ENCODE peak calls at places on chromosomes 3 and 15, in four cellular contexts. V is tibial nerve, L is uterus, T is stomach. J is an unnamed sample.

GRCh38 chr3:18098960-18099587 is 326.1 kb downstream of the SATB1 start:
- DNase-seq in V (no peak), T (no peak), L (no peak), J (no peak)

GRCh38 chr3:188664795-188665194 is 507.0 kb upstream of the TPRG1 start:
- DNase-seq in V (no peak), T (no peak), L (no peak), J (no peak)

GRCh38 chr3:55639886-55640765 is 153.0 kb upstream of the WNT5A start:
- DNase-seq in L (no peak), V (no peak), T (no peak), J (no peak)

GRCh38 chr3:3129579-3129978 is 2.8 kb downstream of the TRNT1 start:
- DNase-seq in T (no peak), L (no peak), V (no peak), J (no peak)

GRCh38 chr3:16807981-16808380 is 76.8 kb upstream of the PLCL2 start:
- DNase-seq in L (no peak), T (no peak), V (no peak), J (no peak)

GRCh38 chr3:42007785-42008184 is 45.9 kb upstream of the ULK4 start:
- DNase-seq in L (no peak), V (no peak), T (no peak), J (no peak)

GRCh38 chr3:77513541-77513940 is 473.6 kb downstream of the ROBO2 start:
- DNase-seq in V (no peak), L (no peak), T (no peak), J (no peak)

GRCh38 chr3:116444819-116445290 is 432 bp downstream of the LSAMP start:
- DNase-seq in L (no peak), V (no peak), T (no peak), J (no peak)

GRCh38 chr3:32181370-32181769 is 57.1 kb upstream of the CMTM8 start:
- DNase-seq in L (no peak), V (no peak), T (no peak), J (no peak)

GRCh38 chr3:63961891-63962290 is 49.7 kb upstream of the SCAANT1 start:
- DNase-seq in L (no peak), T (no peak), V (no peak), J (no peak)

GRCh38 chr15:41020829-41021228 is 67.6 kb downstream of the CHAC1 start:
- DNase-seq in V (no peak), T (no peak), L (no peak), J (no peak)

GRCh38 chr3:42732196-42732828 is 29.7 kb upstream of the HHATL start:
- DNase-seq in T (no peak), L (no peak), V (no peak), J (peak)

GRCh38 chr3:40302784-40303183 is 6.7 kb upstream of the EIF1B start:
- DNase-seq in V (no peak), L (no peak), T (no peak), J (no peak)

GRCh38 chr3:171054921-171055320 is 28.4 kb upstream of the SLC2A2 start:
- DNase-seq in L (no peak), V (no peak), T (no peak), J (no peak)

GRCh38 chr15:64099379-64099778 is 3.6 kb downstream of the SNX1 start:
- DNase-seq in L (no peak), V (no peak), T (no peak), J (no peak)

GRCh38 chr15:37101634-37102314 is 1.4 kb upstream of the MEIS2 start:
- DNase-seq in T (peak), V (no peak), L (peak), J (peak)

GRCh38 chr15:74265046-74265639 is 29.0 kb downstream of the CCDC33 start:
- DNase-seq in L (no peak), V (no peak), T (no peak), J (no peak)

GRCh38 chr15:56532766-56533455 is 68.0 kb upstream of the MNS1 start:
- DNase-seq in T (no peak), L (no peak), V (no peak), J (no peak)

GRCh38 chr3:102225407-102226132 is 209.2 kb upstream of the ZPLD1 start:
- DNase-seq in V (no peak), L (peak), T (no peak), J (no peak)

GRCh38 chr15:72319360-72319984 is 485 bp downstream of the CELF6 start:
- DNase-seq in V (no peak), T (peak), L (peak), J (no peak)

GRCh38 chr3:175818811-175819464 is 959.8 kb downstream of the NAALADL2 start:
- DNase-seq in V (no peak), L (no peak), T (no peak), J (no peak)

GRCh38 chr15:56813995-56814394 is 80.7 kb upstream of the ZNF280D start:
- DNase-seq in V (no peak), T (no peak), L (no peak), J (no peak)

GRCh38 chr3:110227987-110228386 is 843.6 kb upstream of the NECTIN3 start:
- DNase-seq in L (no peak), V (no peak), T (no peak), J (no peak)

GRCh38 chr3:67561995-67562394 is 92.4 kb downstream of the SUCLG2 start:
- DNase-seq in V (no peak), L (no peak), T (no peak), J (no peak)

DNA sequence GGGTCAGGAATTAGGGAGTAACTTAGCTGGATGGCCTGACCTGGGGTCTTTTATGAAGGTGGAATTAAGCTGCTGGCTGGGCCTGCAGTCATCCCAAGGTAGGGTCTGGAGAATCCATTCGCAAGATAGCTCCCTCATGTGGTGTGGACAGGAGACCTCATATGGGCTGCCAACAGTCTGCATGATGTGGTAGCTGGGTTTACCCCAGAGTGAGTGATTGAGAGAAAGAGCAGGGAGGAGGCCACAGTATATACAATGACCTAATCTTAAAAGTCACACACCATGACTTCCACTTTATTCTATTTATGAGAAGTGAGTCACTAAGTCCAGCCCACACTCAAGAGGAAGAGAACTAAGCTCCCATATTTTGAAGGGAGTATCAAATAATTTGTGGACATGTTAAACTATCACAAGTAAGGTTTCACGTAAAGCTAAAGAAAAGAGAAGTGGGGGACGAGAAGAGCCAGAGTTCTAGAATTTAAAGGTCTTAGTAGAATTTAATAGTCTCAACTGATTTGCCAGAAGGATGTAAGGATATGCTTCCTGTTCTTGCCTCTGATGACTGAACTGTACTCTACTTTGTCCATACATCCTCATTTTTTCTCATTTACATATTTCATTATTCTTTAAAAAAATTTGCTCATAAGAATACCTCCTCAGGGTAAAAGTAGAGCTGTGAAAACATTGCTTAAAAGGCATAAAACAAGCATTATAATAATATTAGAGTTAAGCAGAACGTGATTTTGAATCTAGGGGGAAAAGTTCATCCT is 184.4 kb downstream of the PEX5L start:
- DNase-seq in L (no peak), T (no peak), V (no peak), J (no peak)
- TF ChIP-seq CTCF in L (no peak), T (no peak), V (no peak), J (no peak)

GRCh38 chr3:122745365-122746021 is 48.1 kb downstream of the HSPBAP1 start:
- DNase-seq in T (no peak), V (no peak), L (no peak), J (no peak)
- H3K27ac ChIP-seq in T (no peak), V (no peak), L (no peak), J (no peak)

DNA sequence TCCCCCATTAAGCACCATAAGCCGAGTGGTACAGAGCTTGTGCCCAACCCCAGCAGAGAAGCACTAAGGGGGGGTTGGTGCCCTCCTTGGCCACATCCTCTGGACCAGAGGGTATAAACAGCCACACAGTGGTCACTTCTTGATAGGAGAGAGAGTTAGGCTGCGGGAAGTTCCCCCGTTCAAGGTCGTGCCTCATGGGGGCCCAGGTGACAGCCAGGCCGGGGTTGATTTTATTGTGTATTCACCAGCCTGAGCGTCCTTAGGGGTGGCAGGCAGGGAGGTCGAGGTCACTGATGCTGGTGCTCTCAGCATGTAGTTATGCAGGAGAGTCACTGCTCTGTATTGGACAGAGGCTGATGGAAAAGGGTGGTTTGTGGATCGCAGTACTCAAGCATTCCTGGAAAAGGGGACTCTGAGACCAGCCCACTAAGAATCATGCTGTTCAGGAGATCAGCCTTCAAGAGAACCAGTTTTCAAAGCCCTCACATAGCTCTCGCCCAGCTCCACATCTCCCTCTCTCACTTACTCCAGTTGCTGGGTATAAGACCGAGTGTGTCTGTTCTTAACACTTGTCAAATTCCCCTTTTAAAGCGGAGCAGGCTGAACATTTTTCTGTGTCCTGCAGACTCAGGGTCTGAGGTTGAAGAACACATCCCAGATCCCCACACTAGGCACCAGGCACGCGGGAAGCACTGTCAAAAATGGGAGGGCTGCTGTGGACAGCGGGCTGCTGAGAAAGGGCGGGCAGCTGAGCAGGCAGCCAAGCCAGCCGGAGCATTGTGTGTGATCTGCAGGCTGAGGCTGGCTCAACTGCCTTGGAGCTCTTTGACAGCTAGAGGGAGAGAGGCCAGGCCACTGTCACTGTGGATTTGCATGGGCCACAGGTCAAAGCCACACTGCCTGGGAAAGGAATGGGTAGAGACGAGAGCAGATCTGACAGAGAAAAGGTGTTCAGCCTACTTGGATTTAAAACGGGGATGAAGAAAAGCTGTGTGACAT is 279.3 kb upstream of the LRRFIP2 start:
- DNase-seq in V (peak), L (peak), T (peak), J (peak)
- TF ChIP-seq CTCF in V (peak), L (peak), T (no peak), J (no peak)

DNA sequence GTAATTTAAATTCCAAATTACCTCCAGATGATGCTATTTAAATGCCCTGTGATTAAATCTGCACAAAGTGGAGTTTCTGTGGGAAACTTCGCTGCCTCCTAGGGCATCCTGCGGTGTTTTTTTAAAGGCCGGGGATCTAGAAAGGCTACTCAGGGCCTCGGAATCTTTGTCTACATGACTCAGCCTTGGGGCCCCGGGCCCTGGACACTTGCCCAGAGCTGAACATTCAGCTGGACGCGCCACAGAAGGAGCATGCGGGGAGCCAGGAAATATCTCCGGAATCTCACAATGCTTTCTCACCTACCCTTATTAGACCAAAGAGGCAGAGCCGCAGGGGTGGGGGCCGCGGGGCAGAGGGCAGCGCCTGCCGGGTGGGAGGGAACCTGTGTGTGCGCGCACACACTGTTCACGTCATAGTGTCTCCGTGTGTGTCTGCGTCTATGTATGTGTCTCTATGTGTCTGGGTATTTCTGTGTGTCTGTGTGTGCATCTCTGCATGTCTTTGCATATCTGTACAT is 145.5 kb upstream of the TPM1 start:
- DNase-seq in T (peak), V (peak), L (peak), J (peak)
- H3K27ac ChIP-seq in T (peak), V (no peak), L (peak), J (peak)

DNA sequence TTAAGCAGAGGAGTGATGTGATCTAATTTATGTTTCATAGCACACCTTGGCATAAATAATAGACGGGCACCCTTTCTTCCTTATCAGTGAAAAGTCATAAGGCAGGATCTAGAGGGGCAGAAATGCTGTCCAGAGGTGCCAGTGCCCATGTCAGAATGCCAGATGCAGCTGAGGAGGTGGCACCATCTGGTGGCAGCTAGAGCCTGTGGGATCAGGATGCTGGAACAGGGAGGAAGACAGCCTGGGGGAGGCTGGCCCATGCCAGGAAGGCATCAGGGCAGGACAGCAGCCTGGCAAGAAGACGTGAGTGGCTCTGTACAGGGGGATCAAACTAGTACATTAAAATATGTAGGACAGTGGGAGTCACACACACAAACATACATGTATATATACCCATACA is 16.5 kb downstream of the MYH15 start:
- DNase-seq in T (no peak), L (no peak), V (no peak), J (no peak)
- TF ChIP-seq CTCF in T (no peak), L (no peak), V (no peak), J (no peak)